ENCODE peak calls at places on chromosomes 5 and 9, in eight cellular contexts. I is GM23338, D is keratinocyte, H is A549, T is fibroblast of lung, W is neural progenitor cell, Q is PC-3, J is GM12878. V is an unnamed sample.

GRCh38 chr5:126263567-126264173 is 159.5 kb upstream of the GRAMD2B start:
- DNase-seq in H (no peak), I (no peak), W (peak; percentile 23), D (no peak), Q (no peak), J (no peak), T (no peak), V (no peak)

GRCh38 chr9:134406366-134407122 is 80.3 kb downstream of the RXRA start:
- DNase-seq in J (no peak), H (peak; percentile 64), W (no peak), D (no peak), I (no peak), T (no peak), Q (no peak), V (no peak)

GRCh38 chr9:88106492-88106891 is 31.8 kb downstream of the SPATA31C2 start:
- DNase-seq in T (peak; percentile 32), W (peak; percentile 35), H (no peak), I (peak; percentile 53), J (no peak), D (no peak), Q (peak; percentile 49), V (peak; percentile 40)

GRCh38 chr9:7045361-7045760 is 287.6 kb downstream of the KDM4C start:
- DNase-seq in I (no peak), T (peak; percentile 3), D (no peak), H (no peak), Q (peak; percentile 28), J (no peak), W (no peak), V (peak; percentile 23)

GRCh38 chr9:700365-701282 is 140.9 kb upstream of the DMRT1 start:
- DNase-seq in Q (no peak), W (no peak), J (no peak), I (no peak), T (no peak), D (no peak), H (no peak), V (no peak)

GRCh38 chr5:73299017-73299630 is 126.1 kb downstream of the TMEM174 start:
- DNase-seq in D (no peak), T (no peak), J (no peak), I (peak; percentile 78), Q (peak; percentile 52), H (no peak), W (peak; percentile 84), V (peak; percentile 22)

GRCh38 chr9:85914108-85914507 is 26.8 kb upstream of the NAA35 start:
- DNase-seq in J (no peak), I (no peak), W (no peak), T (no peak), Q (no peak), D (no peak), H (no peak), V (peak; percentile 4)

GRCh38 chr9:137381501-137382443 is 41.2 kb downstream of the EXD3 start:
- DNase-seq in T (no peak), W (no peak), I (no peak), D (no peak), J (no peak), Q (no peak), H (no peak), V (no peak)

GRCh38 chr9:110579763-110580255 is 268 bp upstream of the SVEP1 start:
- DNase-seq in D (no peak), J (no peak), W (peak; percentile 69), H (peak; percentile 16), I (peak; percentile 60), T (peak; percentile 60), Q (no peak), V (peak; percentile 37)

GRCh38 chr5:125408582-125409069 is 662.2 kb upstream of the ZNF608 start:
- DNase-seq in W (no peak), H (peak; percentile 18), Q (peak; percentile 88), D (peak; percentile 73), J (no peak), T (peak; percentile 96), I (no peak), V (peak; percentile 97)

GRCh38 chr5:100800552-100800951 is 102.5 kb downstream of the ST8SIA4 start:
- DNase-seq in D (no peak), J (no peak), T (peak; percentile 15), Q (no peak), I (no peak), H (no peak), W (no peak), V (no peak)

GRCh38 chr5:158820891-158821290 is 278.8 kb downstream of the EBF1 start:
- DNase-seq in T (no peak), J (no peak), Q (no peak), I (no peak), D (no peak), W (no peak), H (no peak), V (no peak)

GRCh38 chr5:158819840-158820620 is 279.7 kb downstream of the EBF1 start:
- DNase-seq in W (no peak), J (peak; percentile 77), T (peak; percentile 92), D (no peak), Q (peak; percentile 53), I (no peak), H (no peak), V (peak; percentile 7)

GRCh38 chr5:158821321-158821720 is 278.4 kb downstream of the EBF1 start:
- DNase-seq in T (no peak), J (no peak), Q (no peak), W (no peak), H (no peak), D (no peak), I (no peak), V (no peak)

GRCh38 chr5:158816306-158816705 is 283.4 kb downstream of the EBF1 start:
- DNase-seq in W (no peak), J (no peak), D (no peak), I (no peak), T (no peak), H (no peak), Q (no peak), V (no peak)

GRCh38 chr5:158819095-158819494 is 280.6 kb downstream of the EBF1 start:
- DNase-seq in I (no peak), J (no peak), H (no peak), W (no peak), D (no peak), Q (no peak), T (no peak), V (no peak)
- TF ChIP-seq CTCF in I (no peak), J (no peak), H (no peak), W (no peak), D (no peak), Q (no peak), T (no peak), V (no peak)

DNA sequence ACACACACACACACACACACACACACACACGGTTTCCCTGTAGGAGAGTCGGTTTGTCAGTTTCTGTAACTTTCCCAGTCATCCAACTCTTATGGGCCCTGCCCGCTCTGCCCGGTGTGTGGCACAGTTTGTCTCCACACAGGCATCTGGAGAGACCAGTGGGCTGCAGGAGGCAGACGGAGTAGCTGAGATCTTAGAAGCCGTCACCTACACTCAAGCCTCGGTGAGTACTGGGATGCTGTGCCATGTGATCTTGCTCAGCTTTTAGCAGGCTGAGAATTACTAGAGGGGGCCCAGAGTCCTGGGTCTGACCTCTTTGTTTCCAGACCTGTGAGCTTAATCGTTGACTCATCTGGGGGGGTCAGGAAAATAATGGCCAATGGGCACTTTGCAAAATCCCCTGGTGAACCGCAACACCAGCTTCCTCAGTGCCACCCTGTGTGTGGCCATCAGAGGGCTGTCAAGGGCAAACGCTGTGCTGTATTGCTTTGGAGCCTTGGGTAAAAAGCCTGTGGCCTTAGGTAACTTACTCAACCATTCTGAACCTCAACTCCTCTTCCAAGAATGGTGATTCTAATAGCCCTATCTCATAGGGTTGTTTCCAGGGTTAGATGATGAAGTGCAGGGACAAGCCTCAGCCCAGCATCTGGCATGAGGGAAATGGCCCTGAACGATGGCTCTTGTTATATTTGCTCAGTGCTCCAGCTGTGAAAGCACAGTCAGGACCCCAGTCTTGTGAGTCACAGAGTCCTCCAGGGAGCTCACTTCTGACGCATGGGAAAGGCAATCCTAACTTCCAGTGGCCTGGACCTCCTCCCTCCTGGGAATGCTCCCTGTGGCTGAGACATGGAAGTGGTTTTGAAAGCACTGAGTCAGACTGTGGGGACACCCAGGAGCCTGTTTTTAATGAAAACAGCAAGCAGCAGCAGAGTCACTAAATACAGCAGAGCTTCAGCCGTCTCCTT is 45.6 kb downstream of the COL15A1 start:
- DNase-seq in H (peak; percentile 86), Q (peak; percentile 94), I (no peak), D (peak; percentile 26), W (peak; percentile 18), J (peak; percentile 8), T (peak; percentile 100), V (peak; percentile 83)
- H3K4me2 ChIP-seq in H (peak overlapping the region; percentile 45), Q (peak overlapping the region; percentile 31), I (no peak overlapping the region), D (no peak overlapping the region), W (no peak overlapping the region), J (no peak overlapping the region), T (peak overlapping the region; percentile 44), V (no peak overlapping the region)

GRCh38 chr5:62974623-62975022 is 396.0 kb downstream of the LRRC70 start:
- DNase-seq in I (no peak), D (no peak), T (no peak), H (no peak), J (no peak), W (no peak), Q (no peak), V (no peak)

GRCh38 chr5:62964428-62964827 is 385.8 kb downstream of the LRRC70 start:
- DNase-seq in H (no peak), J (no peak), W (no peak), Q (no peak), I (no peak), D (no peak), T (no peak), V (no peak)

GRCh38 chr5:62969409-62970120 is 390.9 kb downstream of the LRRC70 start:
- DNase-seq in W (no peak), Q (no peak), D (no peak), I (no peak), H (no peak), J (no peak), T (no peak), V (no peak)
- TF ChIP-seq CTCF in W (no peak), Q (no peak), D (no peak), I (no peak), H (no peak), J (no peak), T (no peak), V (no peak)

DNA sequence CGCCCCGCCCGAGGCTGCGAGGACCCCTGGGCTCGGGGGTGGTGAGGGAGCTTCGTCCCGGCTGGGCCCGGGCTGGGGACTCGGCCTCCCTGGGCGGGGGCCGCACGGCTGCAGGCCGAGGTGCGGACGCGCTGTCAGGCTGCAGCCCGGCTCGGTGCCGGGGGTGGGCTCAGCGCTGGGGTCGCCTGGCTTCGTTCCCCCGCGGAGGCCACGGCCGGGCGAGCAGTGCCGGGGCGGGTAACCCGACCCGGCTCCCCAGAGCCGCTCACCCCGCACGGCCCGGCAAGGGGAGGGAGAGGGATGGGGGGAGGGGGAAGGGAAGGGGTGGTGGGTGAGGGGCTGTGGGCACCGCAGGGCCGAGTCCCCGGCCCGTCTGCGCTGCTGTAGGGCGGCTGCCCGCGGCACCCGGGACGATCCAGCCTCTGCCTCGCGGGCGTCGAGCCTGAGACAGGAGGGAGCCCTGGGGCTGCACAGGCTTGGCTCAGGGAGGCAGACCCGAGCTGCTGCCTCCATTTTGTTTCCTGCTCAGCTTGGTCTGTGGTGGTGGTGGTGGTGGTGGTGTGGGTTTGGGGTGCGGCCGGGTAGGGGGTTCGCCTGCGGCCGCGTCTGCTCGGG is 962 bp upstream of the NSD1 start:
- DNase-seq in W (peak; percentile 84), D (no peak), H (no peak), T (peak; percentile 29), I (peak; percentile 74), Q (no peak), J (no peak), V (no peak)
- H3K4me2 ChIP-seq in W (peak overlapping the region; percentile 95), D (peak overlapping the region; percentile 100), H (no peak overlapping the region), T (no peak overlapping the region), I (peak overlapping the region; percentile 94), Q (no peak overlapping the region), J (peak overlapping the region; percentile 83), V (peak overlapping the region; percentile 85)